ENCODE peak calls at places on chromosome 16, in eight cellular contexts. T, D, P, B, Y, C, M and K are unnamed samples.

GRCh38 chr16:53864819-53865491 is 161.0 kb downstream of the FTO start:
- DNase-seq in M (no peak), Y (no peak), B (no peak), T (no peak), P (no peak), C (peak; percentile 4), D (no peak), K (no peak)

GRCh38 chr16:57757326-57757786 is 21.8 kb downstream of the KATNB1 start:
- DNase-seq in P (no peak), C (peak; percentile 83), B (peak; percentile 91), Y (peak; percentile 97), M (no peak), T (peak; percentile 79), D (peak; percentile 91), K (peak; percentile 79)

GRCh38 chr16:20004931-20005330 is 68.8 kb downstream of the GPR139 start:
- DNase-seq in D (no peak), P (no peak), C (no peak), M (no peak), Y (no peak), T (no peak), B (no peak), K (no peak)

GRCh38 chr16:1706386-1707192 is 594 bp downstream of the MAPK8IP3 start:
- DNase-seq in C (no peak), D (no peak), B (peak; percentile 41), P (no peak), T (peak; percentile 9), M (no peak), Y (peak; percentile 86), K (peak; percentile 10)

GRCh38 chr16:7404217-7404616 is 71.6 kb downstream of the RBFOX1 start:
- DNase-seq in P (no peak), C (no peak), D (no peak), M (no peak), B (no peak), Y (no peak), T (no peak), K (no peak)

GRCh38 chr16:10308305-10309193 is 77.3 kb upstream of the ATF7IP2 start:
- DNase-seq in B (no peak), M (no peak), C (no peak), D (peak; percentile 61), P (no peak), T (no peak), Y (no peak), K (no peak)

GRCh38 chr16:2586901-2587480 is 49.2 kb downstream of the PDPK1 start:
- DNase-seq in C (no peak), Y (peak; percentile 58), B (no peak), T (no peak), M (no peak), D (no peak), P (no peak), K (no peak)

GRCh38 chr16:68380676-68381362 is 67.5 kb downstream of the SMPD3 start:
- DNase-seq in D (no peak), C (no peak), T (no peak), M (no peak), P (no peak), Y (no peak), B (no peak), K (no peak)

GRCh38 chr16:75062135-75062943 is 54.2 kb downstream of the LDHD start:
- DNase-seq in Y (peak; percentile 83), M (no peak), B (no peak), T (no peak), D (no peak), C (no peak), P (no peak), K (no peak)

GRCh38 chr16:83296505-83296904 is 511.3 kb upstream of the HSBP1 start:
- DNase-seq in C (no peak), D (no peak), M (no peak), P (no peak), B (no peak), Y (no peak), T (no peak), K (no peak)

GRCh38 chr16:46830417-46830901 is 521 bp downstream of the C16orf87 start:
- DNase-seq in D (no peak), B (peak; percentile 47), T (peak; percentile 21), Y (peak; percentile 85), C (peak; percentile 16), P (no peak), M (no peak), K (peak; percentile 26)

GRCh38 chr16:83338941-83339340 is 468.8 kb upstream of the HSBP1 start:
- DNase-seq in T (no peak), D (no peak), M (no peak), Y (no peak), P (no peak), B (no peak), C (no peak), K (no peak)

GRCh38 chr16:5918553-5919127 is 821.0 kb upstream of the EEF2KMT start:
- DNase-seq in Y (no peak), M (no peak), P (no peak), B (no peak), D (no peak), T (no peak), C (no peak), K (no peak)

GRCh38 chr16:19907161-19907992 is 22.7 kb upstream of the GPRC5B start:
- DNase-seq in M (peak; percentile 51), C (peak; percentile 74), P (peak; percentile 74), B (peak; percentile 74), Y (peak; percentile 89), T (peak; percentile 42), D (peak; percentile 57), K (peak; percentile 66)

GRCh38 chr16:81384006-81384405 is 60.6 kb upstream of the CMIP start:
- DNase-seq in B (no peak), Y (no peak), M (no peak), P (no peak), D (no peak), T (no peak), C (no peak), K (no peak)

GRCh38 chr16:30051518-30051917 is 14.0 kb upstream of the ALDOA start:
- DNase-seq in M (no peak), Y (no peak), P (no peak), B (no peak), T (no peak), C (no peak), D (no peak), K (no peak)

GRCh38 chr16:11757671-11758545 is 15.3 kb upstream of the TXNDC11 start:
- DNase-seq in P (no peak), D (no peak), M (no peak), Y (no peak), C (peak; percentile 66), B (no peak), T (no peak), K (no peak)

GRCh38 chr16:85473326-85473725 is 139.8 kb upstream of the GSE1 start:
- DNase-seq in C (no peak), M (no peak), Y (no peak), T (no peak), P (no peak), B (no peak), D (no peak), K (no peak)

GRCh38 chr16:71344315-71344905 is 14.1 kb upstream of the CALB2 start:
- DNase-seq in M (no peak), Y (no peak), D (no peak), P (no peak), T (no peak), C (no peak), B (no peak), K (no peak)

GRCh38 chr16:77585852-77586251 is 136.5 kb upstream of the NUDT7 start:
- DNase-seq in D (no peak), P (no peak), T (no peak), M (no peak), C (peak; percentile 57), Y (no peak), B (no peak), K (no peak)

GRCh38 chr16:2960183-2961010 is 3.7 kb upstream of the KREMEN2 start:
- DNase-seq in M (no peak), C (no peak), B (no peak), Y (no peak), P (no peak), D (no peak), T (no peak), K (no peak)

GRCh38 chr16:85898521-85899442 is at the start of gene IRF8:
- DNase-seq in T (peak; percentile 31), C (peak; percentile 34), Y (peak; percentile 93), B (peak; percentile 75), D (peak; percentile 77), P (peak; percentile 33), M (no peak), K (peak; percentile 38)

GRCh38 chr16:67163164-67163902 is 1.2 kb upstream of the HSF4 start:
- DNase-seq in Y (peak; percentile 86), B (no peak), D (peak; percentile 53), T (no peak), C (no peak), P (peak; percentile 91), M (no peak), K (no peak)

GRCh38 chr16:80014241-80014939 is 413.9 kb upstream of the MAF start:
- DNase-seq in P (no peak), T (no peak), C (peak; percentile 88), D (no peak), Y (no peak), M (no peak), B (no peak), K (no peak)

GRCh38 chr16:13012591-13012990 is 111.2 kb downstream of the SHISA9 start:
- DNase-seq in B (no peak), T (no peak), D (no peak), Y (no peak), P (no peak), M (no peak), C (no peak), K (no peak)

GRCh38 chr16:1188781-1189189 is 35.9 kb downstream of the CACNA1H start:
- DNase-seq in C (no peak), P (no peak), M (no peak), T (peak; percentile 11), D (peak; percentile 59), B (peak; percentile 49), Y (peak; percentile 89), K (peak; percentile 13)

GRCh38 chr16:28585674-28586073 is 11.2 kb downstream of the SULT1A2 start:
- DNase-seq in C (no peak), D (no peak), B (no peak), Y (no peak), T (no peak), M (no peak), P (no peak), K (no peak)

GRCh38 chr16:10749680-10750035 is 6.0 kb downstream of the NUBP1 start:
- DNase-seq in M (no peak), C (no peak), T (no peak), B (no peak), Y (peak; percentile 53), D (no peak), P (no peak), K (no peak)

GRCh38 chr16:72051818-72052217 is 2.5 kb upstream of the HP start:
- DNase-seq in D (no peak), M (no peak), Y (no peak), P (no peak), T (no peak), B (no peak), C (no peak), K (no peak)

GRCh38 chr16:704552-705380 is 835 bp downstream of the FBXL16 start:
- DNase-seq in B (no peak), T (no peak), M (no peak), P (no peak), Y (no peak), C (no peak), D (no peak), K (no peak)

GRCh38 chr16:57444711-57445110 is 2.5 kb downstream of the CIAPIN1 start:
- DNase-seq in M (no peak), B (no peak), C (no peak), P (no peak), Y (no peak), T (no peak), D (no peak), K (no peak)

GRCh38 chr16:82660078-82660645 is 33.4 kb downstream of the CDH13 start:
- DNase-seq in T (no peak), P (no peak), M (no peak), Y (no peak), C (no peak), D (no peak), B (no peak), K (no peak)

GRCh38 chr16:854808-855410 is 54.4 kb upstream of the GNG13 start:
- DNase-seq in Y (no peak), C (no peak), T (no peak), D (no peak), M (no peak), P (no peak), B (no peak), K (no peak)